ENCODE peak calls at places on chromosomes 6 and 20, in five cellular contexts. One of them, this sample, is unnamed. For H3K9me3, the result is how much of the 10 kb centered on the place peaks cover.

GRCh38 chr6:54886932-54887584 is 40.5 kb downstream of the FAM83B start:
- DNase-seq in CD4-positive, CD25-positive, alpha-beta regulatory T cell: no peak
- DNase-seq in heart right ventricle: no peak
- DNase-seq in CD8-positive, alpha-beta T cell: no peak
- DNase-seq in body of pancreas: no peak
- DNase-seq in this sample: no peak

GRCh38 chr6:14008809-14009208 is 84.1 kb downstream of the RNF182 start:
- DNase-seq in CD4-positive, CD25-positive, alpha-beta regulatory T cell: no peak
- DNase-seq in heart right ventricle: no peak
- DNase-seq in CD8-positive, alpha-beta T cell: no peak
- DNase-seq in body of pancreas: no peak
- DNase-seq in this sample: no peak

GRCh38 chr6:126374372-126374771 is 34.5 kb downstream of the CENPW start:
- DNase-seq in CD4-positive, CD25-positive, alpha-beta regulatory T cell: no peak
- DNase-seq in heart right ventricle: no peak
- DNase-seq in CD8-positive, alpha-beta T cell: no peak
- DNase-seq in body of pancreas: no peak
- DNase-seq in this sample: no peak

GRCh38 chr6:21479140-21479539 is 114.4 kb upstream of the SOX4 start:
- DNase-seq in CD4-positive, CD25-positive, alpha-beta regulatory T cell: no peak
- DNase-seq in heart right ventricle: peak
- DNase-seq in CD8-positive, alpha-beta T cell: no peak
- DNase-seq in body of pancreas: peak
- DNase-seq in this sample: no peak

GRCh38 chr20:626579-626978 is 16.5 kb upstream of the TCF15 start:
- DNase-seq in CD4-positive, CD25-positive, alpha-beta regulatory T cell: no peak
- DNase-seq in heart right ventricle: no peak
- DNase-seq in CD8-positive, alpha-beta T cell: no peak
- DNase-seq in body of pancreas: no peak
- DNase-seq in this sample: no peak

GRCh38 chr6:113414511-113414910 is 442.6 kb upstream of the MARCKS start:
- DNase-seq in CD4-positive, CD25-positive, alpha-beta regulatory T cell: no peak
- DNase-seq in heart right ventricle: no peak
- DNase-seq in CD8-positive, alpha-beta T cell: no peak
- DNase-seq in body of pancreas: peak
- DNase-seq in this sample: no peak

GRCh38 chr6:37381579-37381978 is 27.8 kb downstream of the RNF8 start:
- DNase-seq in CD4-positive, CD25-positive, alpha-beta regulatory T cell: no peak
- DNase-seq in heart right ventricle: no peak
- DNase-seq in CD8-positive, alpha-beta T cell: peak
- DNase-seq in body of pancreas: peak
- DNase-seq in this sample: no peak

GRCh38 chr6:30480536-30481156 is 8.7 kb upstream of the HLA-E start:
- DNase-seq in CD4-positive, CD25-positive, alpha-beta regulatory T cell: peak
- DNase-seq in heart right ventricle: no peak
- DNase-seq in CD8-positive, alpha-beta T cell: peak
- DNase-seq in body of pancreas: no peak
- DNase-seq in this sample: no peak

GRCh38 chr6:20533746-20534294 is 437 bp upstream of the CDKAL1 start:
- DNase-seq in CD4-positive, CD25-positive, alpha-beta regulatory T cell: no peak
- DNase-seq in heart right ventricle: no peak
- DNase-seq in CD8-positive, alpha-beta T cell: no peak
- DNase-seq in body of pancreas: no peak
- DNase-seq in this sample: no peak

GRCh38 chr6:8743146-8743745 is 307.9 kb upstream of the SLC35B3 start:
- DNase-seq in CD4-positive, CD25-positive, alpha-beta regulatory T cell: no peak
- DNase-seq in heart right ventricle: no peak
- DNase-seq in CD8-positive, alpha-beta T cell: no peak
- DNase-seq in body of pancreas: no peak
- DNase-seq in this sample: no peak

GRCh38 chr6:4320860-4321259 is 185.5 kb upstream of the ECI2 start:
- DNase-seq in CD4-positive, CD25-positive, alpha-beta regulatory T cell: no peak
- DNase-seq in heart right ventricle: no peak
- DNase-seq in CD8-positive, alpha-beta T cell: no peak
- DNase-seq in body of pancreas: no peak
- DNase-seq in this sample: no peak

GRCh38 chr20:11098888-11099287 is 425.1 kb upstream of the JAG1 start:
- DNase-seq in CD4-positive, CD25-positive, alpha-beta regulatory T cell: no peak
- DNase-seq in heart right ventricle: no peak
- DNase-seq in CD8-positive, alpha-beta T cell: no peak
- DNase-seq in body of pancreas: peak
- DNase-seq in this sample: no peak

GRCh38 chr6:13422601-13423247 is 64.7 kb downstream of the GFOD1 start:
- DNase-seq in CD4-positive, CD25-positive, alpha-beta regulatory T cell: no peak
- DNase-seq in heart right ventricle: no peak
- DNase-seq in CD8-positive, alpha-beta T cell: no peak
- DNase-seq in body of pancreas: no peak
- DNase-seq in this sample: no peak

GRCh38 chr6:146289816-146290588 is 253.6 kb upstream of the RAB32 start:
- DNase-seq in CD4-positive, CD25-positive, alpha-beta regulatory T cell: no peak
- DNase-seq in heart right ventricle: no peak
- DNase-seq in CD8-positive, alpha-beta T cell: no peak
- DNase-seq in body of pancreas: no peak
- DNase-seq in this sample: no peak

GRCh38 chr6:29850011-29850553 is 22.5 kb downstream of the HLA-G start:
- DNase-seq in CD4-positive, CD25-positive, alpha-beta regulatory T cell: no peak
- DNase-seq in heart right ventricle: no peak
- DNase-seq in CD8-positive, alpha-beta T cell: peak
- DNase-seq in body of pancreas: no peak
- DNase-seq in this sample: no peak

GRCh38 chr20:46308258-46309157 is at the start of gene CDH22:
- DNase-seq in CD4-positive, CD25-positive, alpha-beta regulatory T cell: peak
- DNase-seq in heart right ventricle: peak
- DNase-seq in CD8-positive, alpha-beta T cell: peak
- DNase-seq in body of pancreas: peak
- DNase-seq in this sample: no peak

GRCh38 chr6:138571585-138572199 is 72.4 kb upstream of the NHSL1 start:
- DNase-seq in CD4-positive, CD25-positive, alpha-beta regulatory T cell: no peak
- DNase-seq in heart right ventricle: no peak
- DNase-seq in CD8-positive, alpha-beta T cell: no peak
- DNase-seq in body of pancreas: no peak
- DNase-seq in this sample: no peak

GRCh38 chr6:138569970-138570715 is 70.8 kb upstream of the NHSL1 start:
- DNase-seq in CD4-positive, CD25-positive, alpha-beta regulatory T cell: no peak
- DNase-seq in heart right ventricle: no peak
- DNase-seq in CD8-positive, alpha-beta T cell: no peak
- DNase-seq in body of pancreas: no peak
- DNase-seq in this sample: no peak

GRCh38 chr6:138572200-138572875 is 73.0 kb upstream of the NHSL1 start:
- DNase-seq in CD4-positive, CD25-positive, alpha-beta regulatory T cell: no peak
- DNase-seq in heart right ventricle: peak
- DNase-seq in CD8-positive, alpha-beta T cell: no peak
- DNase-seq in body of pancreas: peak
- DNase-seq in this sample: no peak

GRCh38 chr6:138570716-138571020 is 71.4 kb upstream of the NHSL1 start:
- DNase-seq in CD4-positive, CD25-positive, alpha-beta regulatory T cell: no peak
- DNase-seq in heart right ventricle: no peak
- DNase-seq in CD8-positive, alpha-beta T cell: no peak
- DNase-seq in body of pancreas: no peak
- DNase-seq in this sample: no peak

DNA sequence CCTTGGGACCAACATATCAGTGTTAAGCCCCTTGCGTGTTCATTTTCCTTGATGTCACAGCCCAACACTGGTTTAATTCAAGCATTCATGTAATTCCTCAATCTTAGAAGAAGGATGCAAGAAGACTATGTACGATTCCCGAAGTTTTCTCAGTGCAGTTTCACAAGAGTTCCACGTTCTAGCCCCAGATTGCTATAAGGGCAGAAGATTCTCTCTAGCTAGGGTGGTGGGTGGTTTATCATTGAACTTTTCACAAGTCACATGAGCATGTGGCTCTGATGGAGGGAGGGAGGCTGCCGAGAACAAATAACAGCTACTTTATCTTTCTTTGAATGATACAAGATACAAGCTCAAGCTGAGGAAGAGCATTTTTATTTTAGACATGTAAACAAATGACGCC is 71.9 kb upstream of the NHSL1 start:
- DNase-seq in CD4-positive, CD25-positive, alpha-beta regulatory T cell: no peak
- DNase-seq in heart right ventricle: no peak
- DNase-seq in CD8-positive, alpha-beta T cell: no peak
- DNase-seq in body of pancreas: no peak
- DNase-seq in this sample: no peak
- H3K27ac ChIP-seq in CD4-positive, CD25-positive, alpha-beta regulatory T cell: no peak
- H3K27ac ChIP-seq in heart right ventricle: peak
- H3K27ac ChIP-seq in CD8-positive, alpha-beta T cell: no peak
- H3K27ac ChIP-seq in body of pancreas: no peak
- H3K27ac ChIP-seq in this sample: no peak

GRCh38 chr20:61590236-61590635 is 338.2 kb downstream of the CDH4 start:
- DNase-seq in CD4-positive, CD25-positive, alpha-beta regulatory T cell: no peak
- DNase-seq in heart right ventricle: no peak
- DNase-seq in CD8-positive, alpha-beta T cell: no peak
- DNase-seq in body of pancreas: no peak
- DNase-seq in this sample: no peak

GRCh38 chr20:61589055-61589385 is 337.0 kb downstream of the CDH4 start:
- DNase-seq in CD4-positive, CD25-positive, alpha-beta regulatory T cell: no peak
- DNase-seq in heart right ventricle: no peak
- DNase-seq in CD8-positive, alpha-beta T cell: no peak
- DNase-seq in body of pancreas: no peak
- DNase-seq in this sample: no peak

GRCh38 chr20:61587036-61587435 is 335.0 kb downstream of the CDH4 start:
- DNase-seq in CD4-positive, CD25-positive, alpha-beta regulatory T cell: no peak
- DNase-seq in heart right ventricle: no peak
- DNase-seq in CD8-positive, alpha-beta T cell: no peak
- DNase-seq in body of pancreas: no peak
- DNase-seq in this sample: no peak

GRCh38 chr20:61587910-61588309 is 335.8 kb downstream of the CDH4 start:
- DNase-seq in CD4-positive, CD25-positive, alpha-beta regulatory T cell: no peak
- DNase-seq in heart right ventricle: no peak
- DNase-seq in CD8-positive, alpha-beta T cell: no peak
- DNase-seq in body of pancreas: no peak
- DNase-seq in this sample: no peak

GRCh38 chr20:61588356-61589054 is 336.4 kb downstream of the CDH4 start:
- DNase-seq in CD4-positive, CD25-positive, alpha-beta regulatory T cell: no peak
- DNase-seq in heart right ventricle: no peak
- DNase-seq in CD8-positive, alpha-beta T cell: no peak
- DNase-seq in body of pancreas: no peak
- DNase-seq in this sample: no peak
- H3K4me3 ChIP-seq in CD4-positive, CD25-positive, alpha-beta regulatory T cell: no peak
- H3K4me3 ChIP-seq in heart right ventricle: no peak
- H3K4me3 ChIP-seq in CD8-positive, alpha-beta T cell: no peak
- H3K4me3 ChIP-seq in body of pancreas: no peak
- H3K4me3 ChIP-seq in this sample: no peak

GRCh38 chr6:83758533-83758932 is 49.6 kb upstream of the SNAP91 start:
- DNase-seq in CD4-positive, CD25-positive, alpha-beta regulatory T cell: no peak
- DNase-seq in heart right ventricle: no peak
- DNase-seq in CD8-positive, alpha-beta T cell: no peak
- DNase-seq in body of pancreas: no peak
- DNase-seq in this sample: no peak
- H3K9me3 ChIP-seq in CD4-positive, CD25-positive, alpha-beta regulatory T cell: under half
- H3K9me3 ChIP-seq in heart right ventricle: under half
- H3K9me3 ChIP-seq in CD8-positive, alpha-beta T cell: under half
- H3K9me3 ChIP-seq in body of pancreas: under half
- H3K9me3 ChIP-seq in this sample: under half

GRCh38 chr6:63526931-63527330 is 45.3 kb upstream of the LOC128125822 start:
- DNase-seq in CD4-positive, CD25-positive, alpha-beta regulatory T cell: no peak
- DNase-seq in heart right ventricle: no peak
- DNase-seq in CD8-positive, alpha-beta T cell: no peak
- DNase-seq in body of pancreas: no peak
- DNase-seq in this sample: no peak
- H3K27ac ChIP-seq in CD4-positive, CD25-positive, alpha-beta regulatory T cell: no peak
- H3K27ac ChIP-seq in heart right ventricle: no peak
- H3K27ac ChIP-seq in CD8-positive, alpha-beta T cell: no peak
- H3K27ac ChIP-seq in body of pancreas: peak
- H3K27ac ChIP-seq in this sample: peak

GRCh38 chr6:7147051-7147671 is 39.4 kb downstream of the RREB1 start:
- DNase-seq in CD4-positive, CD25-positive, alpha-beta regulatory T cell: no peak
- DNase-seq in heart right ventricle: no peak
- DNase-seq in CD8-positive, alpha-beta T cell: no peak
- DNase-seq in body of pancreas: peak
- DNase-seq in this sample: no peak

GRCh38 chr6:7144810-7145209 is 37.0 kb downstream of the RREB1 start:
- DNase-seq in CD4-positive, CD25-positive, alpha-beta regulatory T cell: no peak
- DNase-seq in heart right ventricle: no peak
- DNase-seq in CD8-positive, alpha-beta T cell: no peak
- DNase-seq in body of pancreas: no peak
- DNase-seq in this sample: no peak

GRCh38 chr6:7143161-7143974 is 35.6 kb downstream of the RREB1 start:
- DNase-seq in CD4-positive, CD25-positive, alpha-beta regulatory T cell: no peak
- DNase-seq in heart right ventricle: no peak
- DNase-seq in CD8-positive, alpha-beta T cell: no peak
- DNase-seq in body of pancreas: peak
- DNase-seq in this sample: no peak

GRCh38 chr6:7146079-7146828 is 38.5 kb downstream of the RREB1 start:
- DNase-seq in CD4-positive, CD25-positive, alpha-beta regulatory T cell: no peak
- DNase-seq in heart right ventricle: no peak
- DNase-seq in CD8-positive, alpha-beta T cell: no peak
- DNase-seq in body of pancreas: peak
- DNase-seq in this sample: no peak

DNA sequence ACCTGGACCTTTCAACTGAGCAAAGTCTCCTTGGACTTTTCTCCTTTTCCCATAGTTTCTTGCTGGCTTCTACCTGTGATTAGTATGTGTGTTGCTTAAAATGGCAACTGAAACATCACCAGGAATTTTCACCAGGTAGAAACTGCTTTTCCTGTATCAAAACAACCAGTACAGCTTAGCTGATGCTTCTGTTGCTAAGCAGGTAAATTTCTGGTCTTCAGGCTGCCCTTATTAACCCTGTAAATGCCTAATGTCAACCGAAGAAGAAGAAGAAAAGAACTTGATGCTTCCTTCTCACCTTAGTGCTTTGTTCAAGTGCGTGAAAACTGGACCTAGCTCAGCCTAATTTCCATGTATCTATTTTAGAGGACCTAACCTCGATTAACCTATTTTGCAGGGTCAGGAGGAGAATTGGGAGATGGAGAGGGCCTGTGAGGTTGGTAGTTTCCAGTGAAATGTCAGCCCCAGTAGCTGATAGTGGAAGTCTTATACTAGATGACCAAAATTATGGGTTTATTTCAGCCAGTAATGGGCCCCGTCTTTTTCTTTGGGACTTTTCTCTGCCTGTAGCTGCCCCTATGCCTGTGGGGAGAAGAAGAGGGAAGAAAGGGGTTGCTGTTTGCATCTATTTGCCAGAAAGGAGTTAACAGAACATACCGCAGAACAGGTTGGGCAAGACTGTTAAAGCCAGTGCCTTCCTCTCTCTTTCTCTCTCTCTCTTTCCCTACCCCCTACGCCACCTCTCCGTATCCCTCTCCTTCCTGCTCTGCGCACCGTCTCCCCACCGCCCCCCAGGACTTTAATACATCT is 37.7 kb downstream of the RREB1 start:
- DNase-seq in CD4-positive, CD25-positive, alpha-beta regulatory T cell: no peak
- DNase-seq in heart right ventricle: no peak
- DNase-seq in CD8-positive, alpha-beta T cell: no peak
- DNase-seq in body of pancreas: peak
- DNase-seq in this sample: no peak
- H3K4me3 ChIP-seq in CD4-positive, CD25-positive, alpha-beta regulatory T cell: no peak
- H3K4me3 ChIP-seq in heart right ventricle: no peak
- H3K4me3 ChIP-seq in CD8-positive, alpha-beta T cell: no peak
- H3K4me3 ChIP-seq in body of pancreas: no peak
- H3K4me3 ChIP-seq in this sample: peak

GRCh38 chr6:2327591-2327990 is 82.2 kb upstream of the GMDS start:
- DNase-seq in CD4-positive, CD25-positive, alpha-beta regulatory T cell: no peak
- DNase-seq in heart right ventricle: no peak
- DNase-seq in CD8-positive, alpha-beta T cell: no peak
- DNase-seq in body of pancreas: no peak
- DNase-seq in this sample: no peak

GRCh38 chr6:2324166-2324953 is 79.0 kb upstream of the GMDS start:
- DNase-seq in CD4-positive, CD25-positive, alpha-beta regulatory T cell: no peak
- DNase-seq in heart right ventricle: no peak
- DNase-seq in CD8-positive, alpha-beta T cell: no peak
- DNase-seq in body of pancreas: no peak
- DNase-seq in this sample: no peak
- H3K9me3 ChIP-seq in CD4-positive, CD25-positive, alpha-beta regulatory T cell: under half
- H3K9me3 ChIP-seq in heart right ventricle: under half
- H3K9me3 ChIP-seq in CD8-positive, alpha-beta T cell: under half
- H3K9me3 ChIP-seq in body of pancreas: under half
- H3K9me3 ChIP-seq in this sample: under half